ENCODE peak calls at places on chromosomes 3 and 15, in four cellular contexts. L is A549, Z is HepG2, T is K562. K is an unnamed sample.
A peak's percentile ranks its signal among the peaks of the same experiment; 100 is the strongest.

GRCh38 chr3:101695779-101696372 is 9.4 kb upstream of the RPL24 start:
- DNase-seq in Z (peak; percentile 67), T (peak; percentile 68), L (no peak), K (no peak)

GRCh38 chr3:125037498-125038150 is 18.2 kb downstream of the HEG1 start:
- DNase-seq in Z (no peak), L (no peak), T (no peak), K (no peak)

GRCh38 chr3:12750223-12750622 is 8.8 kb downstream of the TMEM40 start:
- DNase-seq in Z (peak; percentile 31), L (no peak), T (peak; percentile 34), K (no peak)

GRCh38 chr3:176931991-176932390 is 265.3 kb downstream of the TBL1XR1 start:
- DNase-seq in L (no peak), T (no peak), Z (no peak), K (no peak)

GRCh38 chr15:58185439-58185838 is 47.3 kb downstream of the AQP9 start:
- DNase-seq in T (no peak), Z (no peak), L (no peak), K (no peak)

GRCh38 chr15:69311319-69311721 is 12.6 kb downstream of the PAQR5 start:
- DNase-seq in L (peak; percentile 67), Z (no peak), T (no peak), K (no peak)

GRCh38 chr3:57157666-57158065 is 7.5 kb downstream of the IL17RD start:
- DNase-seq in Z (no peak), T (no peak), L (no peak), K (no peak)

GRCh38 chr3:34544136-34544535 is 745.7 kb downstream of the PDCD6IP start:
- DNase-seq in Z (no peak), L (no peak), T (no peak), K (no peak)

GRCh38 chr15:100043069-100043641 is 298.6 kb downstream of the ADAMTS17 start:
- DNase-seq in T (no peak), Z (no peak), L (no peak), K (no peak)

GRCh38 chr3:125381743-125382142 is 6.6 kb upstream of the ZNF148 start:
- DNase-seq in T (no peak), L (no peak), Z (no peak), K (no peak)

GRCh38 chr15:35444557-35445204 is 101.3 kb downstream of the DPH6 start:
- DNase-seq in Z (peak; percentile 37), L (peak; percentile 8), T (peak; percentile 60), K (no peak)

GRCh38 chr3:152203677-152204076 is 65.1 kb upstream of the MBNL1 start:
- DNase-seq in Z (no peak), L (no peak), T (no peak), K (no peak)

GRCh38 chr3:31230425-31230824 is 302.3 kb upstream of the STT3B start:
- DNase-seq in Z (no peak), L (no peak), T (no peak), K (no peak)

GRCh38 chr3:189896533-189896932 is 224.2 kb downstream of the P3H2 start:
- DNase-seq in T (no peak), L (no peak), Z (no peak), K (no peak)

GRCh38 chr3:145015243-145015642 is 1043.6 kb downstream of the DIPK2A start:
- DNase-seq in L (no peak), T (no peak), Z (no peak), K (no peak)
- TF ChIP-seq NR3C1 in L (no peak), T (no peak), Z (no peak), K (no peak)

GRCh38 chr15:67181221-67181639 is 73.2 kb downstream of the AAGAB start:
- DNase-seq in T (no peak), Z (no peak), L (no peak), K (no peak)
- TF ChIP-seq NR3C1 in T (no peak), Z (no peak), L (no peak), K (no peak)

DNA sequence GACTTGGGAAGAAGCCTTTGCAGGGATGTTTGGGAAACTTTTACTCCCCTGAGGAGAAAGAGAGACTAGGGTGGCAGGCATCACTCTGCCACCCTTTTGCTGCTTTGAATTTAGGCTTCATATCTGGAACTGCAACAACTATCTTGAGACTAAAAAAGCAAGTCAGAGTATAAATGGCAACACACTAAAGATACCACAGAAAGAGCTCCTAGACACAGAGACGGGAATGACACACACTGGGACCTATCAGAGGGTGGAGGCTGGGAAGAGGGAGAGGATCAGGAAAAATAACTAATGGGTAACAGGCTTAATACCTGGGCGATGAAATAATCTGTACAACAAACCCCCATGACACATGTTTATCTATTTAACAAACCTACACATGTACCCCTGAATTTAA is 237.8 kb downstream of the FGF12 start:
- DNase-seq in Z (no peak), L (no peak), T (no peak), K (no peak)
- TF ChIP-seq NR3C1 in Z (no peak), L (no peak), T (no peak), K (no peak)

GRCh38 chr3:15318661-15319060 is 13.7 kb downstream of the SH3BP5 start:
- DNase-seq in L (no peak), Z (no peak), T (no peak), K (no peak)

GRCh38 chr3:15319127-15319526 is 13.3 kb downstream of the SH3BP5 start:
- DNase-seq in T (no peak), L (no peak), Z (no peak), K (no peak)

GRCh38 chr3:15323063-15323462 is 9.3 kb downstream of the SH3BP5 start:
- DNase-seq in T (no peak), Z (no peak), L (no peak), K (no peak)

GRCh38 chr3:15317164-15317477 is 15.3 kb downstream of the SH3BP5 start:
- DNase-seq in T (no peak), L (no peak), Z (no peak), K (no peak)

DNA sequence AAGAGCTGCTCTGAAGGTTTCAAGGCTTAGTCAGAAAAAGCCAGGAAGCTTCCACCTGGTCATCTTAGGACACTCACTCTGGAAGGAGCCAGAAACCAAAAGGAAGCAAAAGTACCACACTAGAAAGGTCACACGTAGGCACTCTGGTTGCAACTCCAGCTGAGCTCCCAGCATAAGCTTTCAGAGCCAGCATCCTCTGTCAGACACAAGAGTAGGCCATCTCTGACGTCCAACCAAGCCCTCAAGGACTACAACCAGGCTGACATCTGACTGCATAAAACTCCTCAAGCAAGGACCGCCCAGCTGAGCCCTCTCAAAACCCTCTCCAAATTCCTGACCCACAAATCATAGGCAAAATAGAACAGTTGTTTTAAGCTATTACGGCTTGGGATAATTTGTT is 12.8 kb downstream of the SH3BP5 start:
- DNase-seq in Z (no peak), L (no peak), T (no peak), K (no peak)
- TF ChIP-seq NR3C1 in Z (no peak), L (no peak), T (no peak), K (no peak)

GRCh38 chr3:140726061-140726460 is 48.2 kb downstream of the TRIM42 start:
- DNase-seq in L (no peak), T (no peak), Z (no peak), K (no peak)
- TF ChIP-seq NR3C1 in L (no peak), T (no peak), Z (no peak), K (no peak)

DNA sequence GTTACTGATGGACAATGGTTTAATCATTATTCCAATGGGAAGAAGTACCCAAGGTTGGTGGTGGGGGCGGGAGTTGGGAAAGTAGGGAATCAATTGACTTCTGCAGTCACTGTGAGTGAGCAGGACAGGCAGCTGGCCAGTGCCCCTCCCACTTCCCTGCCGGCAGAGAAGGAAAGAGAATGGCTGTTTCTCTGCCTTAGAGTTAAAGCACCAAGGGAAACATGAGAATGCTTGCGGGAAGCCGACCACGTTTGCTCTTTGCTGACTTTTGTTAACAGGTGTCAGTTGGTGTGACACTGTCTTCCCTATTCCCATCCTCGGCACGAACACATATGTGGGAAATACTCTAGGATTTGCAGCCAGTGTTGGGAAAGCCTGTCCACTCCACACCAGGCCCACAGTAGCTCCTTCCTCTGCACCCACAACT is 33.5 kb upstream of the MFSD1 start:
- DNase-seq in L (peak; percentile 35), Z (peak; percentile 67), T (peak; percentile 53), K (peak; percentile 60)
- TF ChIP-seq NR3C1 in L (no peak), Z (no peak), T (no peak), K (no peak)

GRCh38 chr15:65902373-65902772 is 33.1 kb downstream of the RAB11A start:
- DNase-seq in T (peak; percentile 77), L (peak; percentile 73), Z (peak; percentile 23), K (no peak)

GRCh38 chr15:65901836-65902235 is 32.5 kb downstream of the RAB11A start:
- DNase-seq in T (no peak), L (no peak), Z (no peak), K (no peak)

GRCh38 chr15:65901336-65901735 is 32.0 kb downstream of the RAB11A start:
- DNase-seq in L (no peak), Z (no peak), T (peak; percentile 15), K (no peak)

GRCh38 chr15:65904301-65904700 is 35.0 kb downstream of the RAB11A start:
- DNase-seq in L (no peak), T (peak; percentile 73), Z (no peak), K (no peak)

DNA sequence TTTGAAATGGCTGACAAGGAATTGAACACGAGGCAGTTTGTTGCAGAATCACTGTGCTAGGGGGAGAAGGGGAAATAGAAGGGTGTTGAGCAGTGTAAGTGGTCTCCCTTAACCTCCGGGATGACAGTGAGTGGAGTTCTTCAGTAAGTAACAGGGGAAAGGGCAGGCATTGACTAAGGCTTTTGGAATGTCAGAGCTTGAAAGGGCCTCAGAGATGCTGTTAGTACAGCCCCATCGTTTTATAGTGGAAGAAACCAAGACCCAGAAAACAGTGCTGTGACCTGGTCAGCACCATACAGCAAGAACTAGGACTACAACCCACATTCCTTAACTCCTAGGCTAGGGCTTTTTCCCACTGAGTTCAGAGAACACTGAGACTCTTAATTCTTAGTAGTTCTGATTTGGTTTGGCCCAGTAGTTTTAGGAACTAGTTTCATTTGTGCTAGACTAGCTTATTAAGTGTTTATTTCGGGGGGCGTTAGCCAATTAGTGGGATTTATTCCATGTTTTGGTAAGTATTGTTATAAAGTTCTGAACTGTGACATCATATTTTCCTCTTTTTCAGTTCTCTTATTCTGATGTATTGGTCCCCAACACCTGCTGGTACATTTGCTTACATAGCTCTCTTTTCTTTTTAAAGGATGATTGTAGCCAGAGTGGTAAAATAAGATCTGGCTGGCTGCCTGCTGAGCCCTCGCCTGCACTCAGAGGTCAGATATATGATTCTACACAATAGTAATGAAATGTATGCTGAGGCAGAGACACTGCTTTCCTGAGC is 34.2 kb downstream of the RAB11A start:
- DNase-seq in L (no peak), Z (peak; percentile 12), T (no peak), K (no peak)
- TF ChIP-seq NR3C1 in L (no peak), Z (no peak), T (no peak), K (no peak)

GRCh38 chr15:83943043-83943442 is 289.1 kb downstream of the ADAMTSL3 start:
- DNase-seq in Z (no peak), T (no peak), L (no peak), K (no peak)
- TF ChIP-seq NR3C1 in Z (no peak), T (no peak), L (no peak), K (no peak)

K was measured in WTC11.